ENCODE peak calls at places on chromosome 3, in five cellular contexts. One of them, this sample, is unnamed.

GRCh38 chr3:129604942-129605592 is 1.4 kb downstream of the PLXND1 start:
- DNase-seq in mesenchymal stem cell: no peak
- DNase-seq in mesendoderm: no peak
- DNase-seq in neuronal stem cell: no peak
- DNase-seq in IMR-90: no peak
- DNase-seq in this sample: peak; percentile 48

GRCh38 chr3:182807056-182807455 is 13.8 kb downstream of the ATP11B start:
- DNase-seq in mesenchymal stem cell: no peak
- DNase-seq in neuronal stem cell: no peak
- DNase-seq in mesendoderm: peak; percentile 56
- DNase-seq in IMR-90: no peak
- DNase-seq in this sample: no peak

GRCh38 chr3:182105875-182106274 is 394.1 kb downstream of the SOX2 start:
- DNase-seq in neuronal stem cell: no peak
- DNase-seq in mesenchymal stem cell: no peak
- DNase-seq in IMR-90: no peak
- DNase-seq in mesendoderm: no peak
- DNase-seq in this sample: no peak

GRCh38 chr3:27311400-27311799 is 57.8 kb downstream of the NEK10 start:
- DNase-seq in IMR-90: peak; percentile 96
- DNase-seq in mesendoderm: peak; percentile 78
- DNase-seq in mesenchymal stem cell: peak; percentile 94
- DNase-seq in neuronal stem cell: no peak
- DNase-seq in this sample: peak; percentile 53

GRCh38 chr3:112302061-112302830 is 8.2 kb upstream of the SLC9C1 start:
- DNase-seq in IMR-90: peak; percentile 47
- DNase-seq in neuronal stem cell: no peak
- DNase-seq in mesenchymal stem cell: peak; percentile 43
- DNase-seq in mesendoderm: peak; percentile 81
- DNase-seq in this sample: peak; percentile 44

GRCh38 chr3:43190682-43191081 is 84.8 kb upstream of the POMGNT2 start:
- DNase-seq in neuronal stem cell: no peak
- DNase-seq in IMR-90: peak; percentile 91
- DNase-seq in mesendoderm: no peak
- DNase-seq in mesenchymal stem cell: peak; percentile 64
- DNase-seq in this sample: no peak

GRCh38 chr3:170426240-170426797 is 7.7 kb downstream of the CLDN11 start:
- DNase-seq in IMR-90: no peak
- DNase-seq in neuronal stem cell: no peak
- DNase-seq in mesendoderm: peak; percentile 71
- DNase-seq in mesenchymal stem cell: no peak
- DNase-seq in this sample: no peak

GRCh38 chr3:13237776-13238490 is 164.7 kb upstream of the IQSEC1 start:
- DNase-seq in mesenchymal stem cell: no peak
- DNase-seq in IMR-90: no peak
- DNase-seq in mesendoderm: no peak
- DNase-seq in neuronal stem cell: no peak
- DNase-seq in this sample: no peak

GRCh38 chr3:4083225-4084015 is 219.7 kb upstream of the SETMAR start:
- DNase-seq in IMR-90: no peak
- DNase-seq in neuronal stem cell: no peak
- DNase-seq in mesendoderm: no peak
- DNase-seq in mesenchymal stem cell: no peak
- DNase-seq in this sample: no peak

GRCh38 chr3:72234394-72234793 is 449.4 kb upstream of the PROK2 start:
- DNase-seq in neuronal stem cell: no peak
- DNase-seq in mesendoderm: no peak
- DNase-seq in IMR-90: peak; percentile 50
- DNase-seq in mesenchymal stem cell: no peak
- DNase-seq in this sample: no peak

GRCh38 chr3:110815008-110815583 is 256.5 kb upstream of the NECTIN3 start:
- DNase-seq in IMR-90: peak; percentile 92
- DNase-seq in mesenchymal stem cell: peak; percentile 86
- DNase-seq in mesendoderm: peak; percentile 40
- DNase-seq in neuronal stem cell: no peak
- DNase-seq in this sample: no peak

GRCh38 chr3:13517253-13517977 is 31.5 kb upstream of the FBLN2 start:
- DNase-seq in mesenchymal stem cell: no peak
- DNase-seq in IMR-90: no peak
- DNase-seq in neuronal stem cell: no peak
- DNase-seq in mesendoderm: no peak
- DNase-seq in this sample: no peak

GRCh38 chr3:17740703-17741102 is 1.7 kb downstream of the TBC1D5 start:
- DNase-seq in mesendoderm: peak; percentile 10
- DNase-seq in mesenchymal stem cell: peak; percentile 48
- DNase-seq in IMR-90: peak; percentile 83
- DNase-seq in neuronal stem cell: no peak
- DNase-seq in this sample: no peak

GRCh38 chr3:85725809-85726208 is 767.0 kb downstream of the CADM2 start:
- DNase-seq in neuronal stem cell: no peak
- DNase-seq in mesenchymal stem cell: no peak
- DNase-seq in IMR-90: no peak
- DNase-seq in mesendoderm: no peak
- DNase-seq in this sample: no peak

GRCh38 chr3:135694142-135694541 is 271.4 kb upstream of the PPP2R3A start:
- DNase-seq in mesenchymal stem cell: no peak
- DNase-seq in IMR-90: no peak
- DNase-seq in mesendoderm: peak; percentile 5
- DNase-seq in neuronal stem cell: no peak
- DNase-seq in this sample: peak; percentile 34

GRCh38 chr3:62755285-62755684 is 119.9 kb downstream of the CADPS start:
- DNase-seq in neuronal stem cell: no peak
- DNase-seq in mesendoderm: no peak
- DNase-seq in IMR-90: no peak
- DNase-seq in mesenchymal stem cell: no peak
- DNase-seq in this sample: no peak

GRCh38 chr3:61186030-61186429 is 65.2 kb downstream of the FHIT start:
- DNase-seq in mesendoderm: no peak
- DNase-seq in IMR-90: no peak
- DNase-seq in neuronal stem cell: no peak
- DNase-seq in mesenchymal stem cell: no peak
- DNase-seq in this sample: no peak

GRCh38 chr3:20111836-20112235 is 71.6 kb downstream of the KAT2B start:
- DNase-seq in IMR-90: peak; percentile 17
- DNase-seq in mesenchymal stem cell: peak; percentile 12
- DNase-seq in neuronal stem cell: no peak
- DNase-seq in mesendoderm: peak; percentile 34
- DNase-seq in this sample: no peak

GRCh38 chr3:43034200-43034599 is 55.1 kb downstream of the GASK1A start:
- DNase-seq in mesendoderm: no peak
- DNase-seq in mesenchymal stem cell: no peak
- DNase-seq in IMR-90: no peak
- DNase-seq in neuronal stem cell: no peak
- DNase-seq in this sample: no peak

GRCh38 chr3:11244131-11244677 is 28.0 kb upstream of the ATG7 start:
- DNase-seq in IMR-90: peak; percentile 47
- DNase-seq in mesendoderm: peak; percentile 30
- DNase-seq in mesenchymal stem cell: peak; percentile 53
- DNase-seq in neuronal stem cell: no peak
- DNase-seq in this sample: no peak

GRCh38 chr3:160001154-160001760 is 12.6 kb downstream of the IL12A start:
- DNase-seq in mesendoderm: no peak
- DNase-seq in mesenchymal stem cell: no peak
- DNase-seq in neuronal stem cell: no peak
- DNase-seq in IMR-90: no peak
- DNase-seq in this sample: no peak

GRCh38 chr3:196085534-196085933 is 3.6 kb upstream of the TFRC start:
- DNase-seq in mesendoderm: peak; percentile 70
- DNase-seq in neuronal stem cell: no peak
- DNase-seq in IMR-90: no peak
- DNase-seq in mesenchymal stem cell: no peak
- DNase-seq in this sample: no peak

DNA sequence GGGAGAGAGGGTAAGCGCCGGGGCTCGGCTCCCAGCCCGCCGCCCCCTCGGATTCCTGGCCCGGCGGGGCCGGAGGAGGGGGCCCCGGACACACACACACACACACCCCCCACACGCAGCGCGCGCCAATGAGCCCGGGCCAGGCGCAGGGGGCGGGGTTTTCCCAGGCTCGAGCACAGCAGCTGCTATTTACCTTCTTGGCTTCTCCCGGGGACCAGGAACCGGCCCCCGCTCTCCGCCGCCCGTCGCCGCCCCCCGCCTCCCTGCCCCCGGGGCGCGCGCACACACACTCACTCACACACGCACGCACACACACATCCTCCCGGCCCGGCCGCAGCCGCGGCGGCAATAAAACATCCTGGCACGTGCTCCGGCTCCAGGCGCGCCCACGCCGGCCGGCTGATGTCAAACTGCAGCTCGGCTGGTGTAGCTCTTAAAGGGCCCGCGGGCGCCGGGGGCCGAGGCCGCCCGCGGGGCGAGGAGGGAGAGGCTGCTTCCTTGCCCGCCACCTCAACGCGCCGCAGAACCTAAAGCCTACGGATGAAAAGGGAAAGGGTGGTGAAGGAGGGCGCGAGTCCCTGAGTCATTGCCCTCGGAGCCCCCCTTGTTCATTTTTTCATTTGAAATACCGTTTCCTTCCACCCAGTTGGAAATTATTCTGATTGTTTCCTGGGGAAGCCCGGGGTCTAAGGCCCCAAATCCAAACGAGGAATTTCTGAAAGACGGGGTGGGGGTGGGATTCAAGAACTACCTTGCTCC is 1.0 kb upstream of the HES1 start:
- DNase-seq in mesenchymal stem cell: peak; percentile 99
- DNase-seq in neuronal stem cell: peak; percentile 92
- DNase-seq in mesendoderm: peak; percentile 96
- DNase-seq in IMR-90: peak; percentile 95
- DNase-seq in this sample: peak; percentile 95
- H3K4me1 ChIP-seq in mesenchymal stem cell: peaks cover 29% of the 10 kb centered on the region
- H3K4me1 ChIP-seq in neuronal stem cell: peaks cover 47% of the 10 kb centered on the region
- H3K4me1 ChIP-seq in mesendoderm: peaks cover 12% of the 10 kb centered on the region
- H3K4me1 ChIP-seq in IMR-90: peaks cover 7% of the 10 kb centered on the region
- H3K4me1 ChIP-seq in this sample: peaks cover 30% of the 10 kb centered on the region

DNA sequence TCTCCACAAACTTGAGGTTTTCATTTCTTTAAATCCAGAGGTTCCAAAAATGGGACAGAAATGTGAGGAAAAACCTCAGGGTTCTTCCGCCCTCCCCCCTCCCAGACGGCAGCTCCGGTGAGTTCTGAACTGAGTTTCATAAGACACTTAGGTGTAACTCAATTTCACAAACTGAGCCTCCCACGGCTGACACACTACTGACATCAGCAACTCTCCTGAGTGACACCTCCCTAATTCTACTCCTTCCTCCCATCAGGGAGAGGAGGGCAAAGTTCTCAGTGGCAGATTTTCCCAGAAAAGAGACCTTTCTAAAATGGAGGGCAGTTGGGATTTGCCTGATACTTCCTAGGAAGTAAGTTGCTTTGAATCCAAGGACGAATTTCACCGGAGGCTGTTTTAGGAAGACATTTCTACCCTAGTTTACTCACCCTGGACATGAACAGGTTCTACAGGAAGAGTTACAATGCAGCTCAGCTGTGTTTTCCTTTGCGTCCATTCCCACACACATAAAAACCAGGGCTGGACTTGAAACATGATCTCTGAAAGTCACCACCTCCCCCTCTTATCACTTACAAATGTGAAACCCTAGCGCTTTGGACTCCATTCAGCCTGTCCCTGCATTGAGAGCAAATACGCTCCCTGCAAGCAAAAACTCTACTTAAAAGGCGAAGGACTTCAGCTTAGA is 78.1 kb upstream of the LMOD3 start:
- DNase-seq in mesendoderm: peak; percentile 62
- DNase-seq in mesenchymal stem cell: peak; percentile 50
- DNase-seq in neuronal stem cell: peak; percentile 12
- DNase-seq in IMR-90: peak; percentile 19
- DNase-seq in this sample: no peak
- H2BK15ac ChIP-seq in mesendoderm: no peak overlapping the region
- H2BK15ac ChIP-seq in mesenchymal stem cell: no peak overlapping the region
- H2BK15ac ChIP-seq in neuronal stem cell: no peak overlapping the region
- H2BK15ac ChIP-seq in IMR-90: no peak overlapping the region
- H2BK15ac ChIP-seq in this sample: no peak overlapping the region

GRCh38 chr3:150763841-150764483 is 993 bp upstream of the SIAH2 start:
- DNase-seq in neuronal stem cell: peak; percentile 32
- DNase-seq in mesenchymal stem cell: peak; percentile 74
- DNase-seq in IMR-90: peak; percentile 54
- DNase-seq in mesendoderm: peak; percentile 75
- DNase-seq in this sample: peak; percentile 57

GRCh38 chr3:150761831-150762661 is 923 bp downstream of the SIAH2 start:
- DNase-seq in mesendoderm: peak; percentile 70
- DNase-seq in neuronal stem cell: peak; percentile 41
- DNase-seq in mesenchymal stem cell: peak; percentile 81
- DNase-seq in IMR-90: peak; percentile 56
- DNase-seq in this sample: peak; percentile 52

GRCh38 chr3:150760431-150761200 is 2.4 kb downstream of the SIAH2 start:
- DNase-seq in neuronal stem cell: no peak
- DNase-seq in IMR-90: no peak
- DNase-seq in mesendoderm: no peak
- DNase-seq in mesenchymal stem cell: peak; percentile 30
- DNase-seq in this sample: no peak

GRCh38 chr3:150763122-150763840 is at the start of gene SIAH2:
- DNase-seq in neuronal stem cell: peak; percentile 80
- DNase-seq in IMR-90: peak; percentile 93
- DNase-seq in mesendoderm: peak; percentile 91
- DNase-seq in mesenchymal stem cell: peak; percentile 96
- DNase-seq in this sample: peak; percentile 72

GRCh38 chr3:150762662-150763121 is 277 bp downstream of the SIAH2 start:
- DNase-seq in neuronal stem cell: no peak
- DNase-seq in IMR-90: no peak
- DNase-seq in mesendoderm: no peak
- DNase-seq in mesenchymal stem cell: no peak
- DNase-seq in this sample: peak; percentile 31
- H3K4me1 ChIP-seq in neuronal stem cell: peaks cover 13% of the 10 kb centered on the region
- H3K4me1 ChIP-seq in IMR-90: peaks cover 9% of the 10 kb centered on the region
- H3K4me1 ChIP-seq in mesendoderm: peaks cover 10% of the 10 kb centered on the region
- H3K4me1 ChIP-seq in mesenchymal stem cell: peaks cover 9% of the 10 kb centered on the region
- H3K4me1 ChIP-seq in this sample: peaks cover 13% of the 10 kb centered on the region

GRCh38 chr3:140494970-140495369 is 182.9 kb upstream of the TRIM42 start:
- DNase-seq in neuronal stem cell: no peak
- DNase-seq in mesenchymal stem cell: no peak
- DNase-seq in IMR-90: no peak
- DNase-seq in mesendoderm: no peak
- DNase-seq in this sample: no peak
- H2BK15ac ChIP-seq in neuronal stem cell: no peak overlapping the region
- H2BK15ac ChIP-seq in mesenchymal stem cell: no peak overlapping the region
- H2BK15ac ChIP-seq in IMR-90: no peak overlapping the region
- H2BK15ac ChIP-seq in mesendoderm: no peak overlapping the region
- H2BK15ac ChIP-seq in this sample: no peak overlapping the region

DNA sequence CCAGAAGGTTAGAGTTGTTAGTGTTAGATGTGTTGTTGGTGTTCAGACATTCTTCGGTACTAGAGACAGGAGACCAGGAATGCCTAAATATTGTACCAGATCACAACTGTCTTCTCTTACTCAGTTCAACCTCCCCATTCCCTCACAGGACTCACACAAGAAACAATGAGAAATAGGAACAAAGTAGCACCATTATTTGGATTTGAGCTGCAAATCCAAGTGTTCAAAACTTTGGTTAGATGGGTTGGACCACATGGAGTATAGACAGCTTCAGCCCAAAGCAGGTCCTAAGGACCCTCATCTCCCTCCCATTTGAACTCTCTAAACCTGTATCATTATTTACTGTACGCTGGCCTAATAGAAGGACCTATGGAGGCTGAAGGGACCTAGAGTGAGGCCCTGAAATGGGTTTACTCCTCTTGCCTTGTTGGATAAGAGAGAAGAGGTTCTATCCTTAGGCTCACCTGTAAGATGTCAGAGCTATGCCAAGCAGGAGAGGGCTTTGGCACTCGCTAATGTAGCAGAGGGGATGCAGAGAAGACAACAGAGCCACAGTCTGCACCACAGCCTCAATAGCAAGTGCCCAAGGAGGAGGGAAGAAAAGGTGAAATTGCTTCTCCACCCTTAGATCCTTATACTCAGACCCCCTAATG is 70.9 kb downstream of the FNDC3B start:
- DNase-seq in neuronal stem cell: no peak
- DNase-seq in IMR-90: no peak
- DNase-seq in mesenchymal stem cell: no peak
- DNase-seq in mesendoderm: no peak
- DNase-seq in this sample: no peak
- H3K4me1 ChIP-seq in neuronal stem cell: peaks cover 5% of the 10 kb centered on the region
- H3K4me1 ChIP-seq in IMR-90: peaks cover 11% of the 10 kb centered on the region
- H3K4me1 ChIP-seq in mesenchymal stem cell: peaks cover 12% of the 10 kb centered on the region
- H3K4me1 ChIP-seq in mesendoderm: no peaks in the 10 kb centered on the region
- H3K4me1 ChIP-seq in this sample: peaks cover 8% of the 10 kb centered on the region